ENCODE peak calls at places on chromosomes 7 and 10, in four cellular contexts. K is SK-N-SH, W is HepG2, E is K562. P is an unnamed sample.

GRCh38 chr10:72048450-72049124 is 39.8 kb downstream of the SPOCK2 start:
- DNase-seq in K (peak), W (peak), E (peak), P (peak)

GRCh38 chr10:123568751-123569150 is 97.4 kb upstream of the GPR26 start:
- DNase-seq in K (no peak), W (no peak), E (no peak), P (no peak)

GRCh38 chr10:78964274-78964951 is 104.4 kb upstream of the ZMIZ1 start:
- DNase-seq in K (no peak), W (no peak), E (no peak), P (no peak)

GRCh38 chr10:71587941-71588573 is 131.5 kb downstream of the C10orf105 start:
- DNase-seq in K (no peak), W (no peak), E (no peak), P (no peak)

GRCh38 chr7:47273974-47274766 is 307.7 kb downstream of the TNS3 start:
- DNase-seq in K (no peak), W (no peak), E (no peak), P (no peak)

GRCh38 chr10:68023292-68023691 is 51.8 kb downstream of the HERC4 start:
- DNase-seq in K (no peak), W (no peak), E (no peak), P (no peak)

GRCh38 chr10:69801434-69802315 is at the start of gene COL13A1:
- DNase-seq in K (peak), W (no peak), E (peak), P (peak)

GRCh38 chr10:49361735-49362568 is 33.9 kb downstream of the DRGX start:
- DNase-seq in K (no peak), W (no peak), E (no peak), P (no peak)

GRCh38 chr7:94296886-94297285 is 97.8 kb upstream of the COL1A2 start:
- DNase-seq in K (no peak), W (no peak), E (no peak), P (no peak)

GRCh38 chr7:136925049-136925448 is 56.6 kb downstream of the CHRM2 start:
- DNase-seq in K (peak), W (no peak), E (no peak), P (no peak)

GRCh38 chr7:93890464-93891068 is at the start of gene TFPI2:
- DNase-seq in K (peak), W (peak), E (no peak), P (no peak)

GRCh38 chr7:153061913-153062528 is 302.5 kb downstream of the ACTR3B start:
- DNase-seq in K (no peak), W (peak), E (peak), P (no peak)

GRCh38 chr10:70590663-70591416 is 11.7 kb downstream of the PRF1 start:
- DNase-seq in K (no peak), W (no peak), E (no peak), P (no peak)

GRCh38 chr7:151448261-151449252 is 8.6 kb upstream of the CRYGN start:
- DNase-seq in K (peak), W (peak), E (peak), P (peak)

GRCh38 chr7:154388999-154389398 is 336.8 kb downstream of the DPP6 start:
- DNase-seq in K (peak), W (no peak), E (no peak), P (no peak)

GRCh38 chr7:44590910-44591309 is 8.9 kb upstream of the TMED4 start:
- DNase-seq in K (no peak), W (no peak), E (no peak), P (no peak)

GRCh38 chr10:24622781-24623301 is 100.8 kb downstream of the ARHGAP21 start:
- DNase-seq in K (no peak), W (no peak), E (no peak), P (no peak)

GRCh38 chr10:109934958-109935793 is 11.9 kb upstream of the XPNPEP1 start:
- DNase-seq in K (peak), W (no peak), E (no peak), P (no peak)

GRCh38 chr10:118256209-118256608 is 85.9 kb downstream of the FAM204A start:
- DNase-seq in K (no peak), W (no peak), E (no peak), P (no peak)

GRCh38 chr10:112950714-112951348 is 784 bp downstream of the TCF7L2 start:
- DNase-seq in K (peak), W (no peak), E (peak), P (no peak)

GRCh38 chr7:37320140-37320839 is 128.4 kb downstream of the ELMO1 start:
- DNase-seq in K (no peak), W (peak), E (no peak), P (no peak)

GRCh38 chr7:99562832-99563231 is 4.4 kb downstream of the ZNF655 start:
- DNase-seq in K (no peak), W (peak), E (peak), P (peak)

GRCh38 chr10:74047871-74048270 is 50.0 kb downstream of the VCL start:
- DNase-seq in K (no peak), W (no peak), E (no peak), P (no peak)

GRCh38 chr10:79139124-79139835 is 70.5 kb downstream of the ZMIZ1 start:
- DNase-seq in K (no peak), W (no peak), E (no peak), P (no peak)

GRCh38 chr7:126394406-126394805 is 858.3 kb downstream of the GRM8 start:
- DNase-seq in K (no peak), W (no peak), E (no peak), P (no peak)

GRCh38 chr7:36277247-36277542 is 112.5 kb upstream of the ANLN start:
- DNase-seq in K (no peak), W (peak), E (no peak), P (no peak)

GRCh38 chr7:33886100-33886623 is 19.2 kb upstream of the BMPER start:
- DNase-seq in K (peak), W (peak), E (peak), P (no peak)

GRCh38 chr10:46528171-46528671 is 28.2 kb downstream of the GPRIN2 start:
- DNase-seq in K (peak), W (no peak), E (no peak), P (no peak)

GRCh38 chr10:133274751-133275682 is 1.7 kb downstream of the ADAM8 start:
- DNase-seq in K (no peak), W (no peak), E (peak), P (no peak)

GRCh38 chr10:30591249-30591670 is 38.3 kb downstream of the LYZL2 start:
- DNase-seq in K (peak), W (peak), E (peak), P (peak)
- TF ChIP-seq ELF1 in K (no peak), W (no peak), E (no peak), P (no peak)

GRCh38 chr7:39566056-39566921 is at the start of gene YAE1:
- DNase-seq in K (peak), W (peak), E (peak), P (peak)
- TF ChIP-seq REST in K (peak), W (no peak), E (peak), P (no peak)

GRCh38 chr10:80702143-80702542 is 164.4 kb downstream of the SH2D4B start:
- DNase-seq in K (no peak), W (no peak), E (no peak), P (no peak)
- TF ChIP-seq ELF1 in K (no peak), W (no peak), E (no peak), P (no peak)

GRCh38 chr7:101161692-101162461 is 3.5 kb downstream of the VGF start:
- DNase-seq in K (no peak), W (no peak), E (no peak), P (no peak)

GRCh38 chr7:101164071-101164840 is 1.1 kb downstream of the VGF start:
- DNase-seq in K (peak), W (no peak), E (peak), P (no peak)

GRCh38 chr7:101162551-101163280 is 2.7 kb downstream of the VGF start:
- DNase-seq in K (peak), W (no peak), E (peak), P (no peak)

GRCh38 chr7:101165075-101165957 is at the start of gene VGF:
- DNase-seq in K (peak), W (peak), E (peak), P (peak)

DNA sequence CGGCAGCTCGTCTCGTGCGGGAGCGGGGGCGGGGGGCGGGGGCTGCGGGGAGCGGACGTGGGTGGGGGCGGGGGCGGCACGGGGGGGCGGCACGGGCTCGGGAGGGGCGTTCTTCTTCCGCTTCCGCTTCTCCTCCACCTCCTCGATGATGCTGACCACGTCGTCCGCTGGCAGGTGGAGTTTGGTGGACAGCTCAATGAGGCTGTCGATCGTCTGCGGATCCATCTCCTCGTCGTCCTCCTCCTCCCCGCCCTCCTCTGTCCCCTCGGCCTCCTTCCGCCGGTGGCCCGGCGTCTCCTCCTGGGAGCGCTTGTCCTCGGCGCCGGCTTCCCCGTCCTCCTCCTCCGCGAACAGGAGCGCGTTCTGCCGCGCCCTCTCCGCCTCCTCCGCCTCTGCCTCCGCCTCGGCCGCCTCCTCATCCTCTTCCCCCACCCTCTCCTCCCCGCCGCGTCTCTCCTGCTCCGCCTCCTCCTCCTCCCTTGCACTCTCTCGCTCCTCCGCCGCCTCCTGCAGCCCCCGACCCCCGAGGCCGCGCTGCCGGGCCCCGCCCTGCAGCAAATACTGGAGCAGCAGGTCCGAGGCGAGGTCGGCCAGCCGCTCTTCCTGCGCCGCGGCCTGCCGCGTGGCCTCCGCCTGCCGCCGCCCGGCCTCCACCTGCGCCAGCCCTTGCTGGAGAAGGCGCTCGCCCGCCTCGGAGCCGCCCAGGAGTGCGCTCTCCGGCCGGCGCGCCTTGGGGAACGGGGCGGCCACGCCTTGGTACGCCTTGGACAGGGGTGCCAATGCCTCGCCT is 1.9 kb downstream of the VGF start:
- DNase-seq in K (peak), W (no peak), E (peak), P (peak)
- TF ChIP-seq REST in K (no peak), W (no peak), E (peak), P (no peak)

GRCh38 chr10:7984325-7984724 is 70.2 kb upstream of the GATA3 start:
- DNase-seq in K (no peak), W (no peak), E (no peak), P (no peak)

GRCh38 chr10:7986851-7987250 is 67.6 kb upstream of the GATA3 start:
- DNase-seq in K (no peak), W (no peak), E (no peak), P (no peak)

GRCh38 chr10:7984896-7985295 is 69.6 kb upstream of the GATA3 start:
- DNase-seq in K (no peak), W (no peak), E (no peak), P (no peak)

DNA sequence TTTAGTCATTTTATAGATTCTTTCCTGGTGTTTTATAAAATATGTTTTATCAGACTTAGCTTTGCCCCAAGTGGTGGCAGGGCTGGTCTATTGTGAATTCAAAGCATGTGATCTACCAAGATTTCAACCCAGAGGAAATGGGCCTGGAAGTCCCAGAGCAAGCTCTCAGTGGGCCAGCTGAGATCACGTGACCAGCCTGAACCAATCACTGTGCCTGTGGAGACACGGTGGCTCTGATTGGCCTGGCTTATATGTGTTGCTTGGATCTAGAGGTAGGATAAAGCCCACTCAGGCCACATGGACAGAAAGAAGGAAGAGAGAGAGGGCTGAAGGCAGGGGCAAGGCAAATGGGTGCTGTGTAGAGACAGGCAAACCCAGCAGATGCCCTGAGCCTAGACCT is 65.5 kb upstream of the GATA3 start:
- DNase-seq in K (no peak), W (no peak), E (peak), P (no peak)
- TF ChIP-seq ELF1 in K (no peak), W (no peak), E (no peak), P (no peak)

GRCh38 chr7:131595699-131596098 is 39.3 kb upstream of the PODXL start:
- DNase-seq in K (no peak), W (no peak), E (no peak), P (no peak)

GRCh38 chr7:131586759-131587158 is 30.3 kb upstream of the PODXL start:
- DNase-seq in K (no peak), W (no peak), E (no peak), P (no peak)

GRCh38 chr7:131587315-131587923 is 31.0 kb upstream of the PODXL start:
- DNase-seq in K (no peak), W (no peak), E (no peak), P (no peak)

GRCh38 chr7:131596785-131597184 is 40.4 kb upstream of the PODXL start:
- DNase-seq in K (no peak), W (no peak), E (no peak), P (no peak)

DNA sequence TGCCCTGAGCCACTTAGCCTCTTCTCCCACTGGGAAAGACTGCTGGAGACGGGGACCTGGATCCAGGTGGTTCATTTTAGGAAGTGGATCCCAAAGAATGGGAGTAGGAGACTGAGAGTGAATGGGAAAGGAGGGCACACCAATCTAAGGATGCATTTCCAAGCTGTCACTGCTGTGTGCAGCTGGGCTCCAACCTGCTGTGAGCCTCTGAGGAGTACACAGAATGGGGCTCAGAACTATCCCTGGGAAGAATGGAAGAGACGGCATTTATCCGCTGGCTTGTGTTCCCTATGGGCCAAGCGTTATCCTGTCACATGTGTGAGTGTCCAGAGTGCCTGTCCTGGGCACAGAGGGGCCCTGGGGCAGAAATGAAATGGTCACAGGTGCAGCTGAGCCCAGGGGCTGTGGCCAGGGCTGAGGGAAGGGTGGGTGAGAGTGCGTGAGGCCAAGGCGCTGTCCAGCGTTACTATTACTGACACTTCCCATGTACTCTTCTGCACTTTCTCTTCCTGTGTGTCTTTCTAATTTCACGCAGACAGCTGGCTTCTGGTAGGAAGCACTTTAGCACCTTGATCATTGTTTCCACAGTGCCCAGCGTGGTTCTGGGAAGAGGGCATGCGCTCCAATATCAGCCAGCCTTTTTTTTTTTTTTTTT is 35.4 kb upstream of the PODXL start:
- DNase-seq in K (peak), W (no peak), E (no peak), P (no peak)
- TF ChIP-seq REST in K (peak), W (peak), E (peak), P (peak)